ENCODE peak calls at places on chromosomes 4 and X, in seven cellular contexts. Q, C, M, Y, B, U and Z are unnamed samples.

GRCh38 chr4:54146139-54146538 is 46.2 kb downstream of the GSX2 start:
- DNase-seq in Q (no peak), C (no peak), M (no peak), Y (no peak), B (no peak), U (no peak), Z (no peak)

GRCh38 chr4:45241976-45242375 is 515.6 kb upstream of the GNPDA2 start:
- DNase-seq in Q (no peak), C (no peak), M (no peak), Y (no peak), B (no peak), U (no peak), Z (no peak)

GRCh38 chrX:11666180-11666579 is 460 bp upstream of the ARHGAP6 start:
- DNase-seq in Q (no peak), C (peak), M (no peak), Y (no peak), B (no peak), U (no peak), Z (no peak)

GRCh38 chr4:38145741-38146140 is 185.5 kb downstream of the PTTG2 start:
- DNase-seq in Q (no peak), C (no peak), M (no peak), Y (no peak), B (no peak), U (no peak), Z (no peak)

GRCh38 chr4:108601517-108601916 is 18.9 kb upstream of the RPL34 start:
- DNase-seq in Q (no peak), C (no peak), M (no peak), Y (no peak), B (no peak), U (no peak), Z (no peak)

GRCh38 chr4:22500128-22500611 is 15.7 kb downstream of the ADGRA3 start:
- DNase-seq in Q (no peak), C (no peak), M (no peak), Y (no peak), B (no peak), U (no peak), Z (no peak)

GRCh38 chr4:2673157-2673556 is 83.0 kb downstream of the TNIP2 start:
- DNase-seq in Q (peak), C (no peak), M (no peak), Y (no peak), B (no peak), U (peak), Z (no peak)

GRCh38 chr4:168830777-168831512 is 179.1 kb downstream of the CBR4 start:
- DNase-seq in Q (no peak), C (peak), M (no peak), Y (no peak), B (no peak), U (no peak), Z (no peak)

GRCh38 chr4:77036206-77036605 is 39.6 kb downstream of the CCNI start:
- DNase-seq in Q (no peak), C (no peak), M (no peak), Y (no peak), B (no peak), U (no peak), Z (no peak)

GRCh38 chr4:94523617-94524016 is 71.9 kb downstream of the PDLIM5 start:
- DNase-seq in Q (no peak), C (no peak), M (no peak), Y (no peak), B (no peak), U (peak), Z (no peak)

GRCh38 chr4:177862541-177863176 is 420.4 kb upstream of the AGA start:
- DNase-seq in Q (no peak), C (no peak), M (no peak), Y (no peak), B (no peak), U (no peak), Z (no peak)
- TF ChIP-seq TAF1 in Q (no peak), C (no peak), M (no peak), Y (no peak), B (no peak), U (no peak), Z (no peak)

GRCh38 chrX:23786268-23786815 is 3.4 kb downstream of the SAT1 start:
- DNase-seq in Q (no peak), C (no peak), M (no peak), Y (no peak), B (no peak), U (no peak), Z (no peak)
- TF ChIP-seq TAF1 in Q (no peak), C (no peak), M (no peak), Y (no peak), B (no peak), U (no peak), Z (no peak)

DNA sequence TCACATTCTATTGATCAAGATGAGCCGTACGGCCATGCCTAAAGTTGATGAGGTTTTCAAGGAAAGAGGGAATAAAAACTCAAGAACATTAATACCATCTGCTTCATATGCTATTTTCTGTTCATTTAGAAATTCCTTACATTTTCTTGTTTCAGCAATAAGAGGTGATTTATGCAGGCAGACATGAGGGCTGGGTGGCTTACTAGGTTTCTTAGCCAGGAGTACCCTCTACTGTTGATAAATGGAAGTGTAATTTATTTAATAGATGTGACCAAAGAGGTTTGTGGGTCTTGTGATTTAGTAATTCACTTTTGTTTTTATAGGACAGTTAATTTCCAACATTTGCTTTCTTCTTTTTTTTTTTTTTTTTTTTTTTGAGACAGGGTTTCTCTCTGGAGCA is 6.4 kb upstream of the SMIM9 start:
- DNase-seq in Q (peak), C (peak), M (no peak), Y (no peak), B (no peak), U (peak), Z (no peak)
- TF ChIP-seq TAF1 in Q (no peak), C (no peak), M (no peak), Y (no peak), B (no peak), U (no peak), Z (no peak)

GRCh38 chrX:85994787-85995186 is 52.6 kb downstream of the CHM start:
- DNase-seq in Q (no peak), C (no peak), M (no peak), Y (no peak), B (no peak), U (no peak), Z (no peak)
- TF ChIP-seq TAF1 in Q (no peak), C (no peak), M (no peak), Y (no peak), B (no peak), U (no peak), Z (no peak)